ENCODE peak calls at places on chromosomes 6 and 20, in four cellular contexts. B, G, U and Z are unnamed samples.

GRCh38 chr20:36308986-36309385 is 2.8 kb downstream of the DLGAP4 start:
- DNase-seq in B (no peak), U (no peak), G (no peak), Z (peak; percentile 61)

GRCh38 chr6:1767481-1768246 is 157.9 kb downstream of the FOXC1 start:
- DNase-seq in G (no peak), U (peak; percentile 53), B (peak; percentile 43), Z (peak; percentile 54)

GRCh38 chr20:24721891-24722530 is 227.1 kb upstream of the CST7 start:
- DNase-seq in G (no peak), U (no peak), B (no peak), Z (peak; percentile 54)

GRCh38 chr6:75157336-75157735 is 48.5 kb downstream of the COL12A1 start:
- DNase-seq in G (no peak), U (no peak), B (no peak), Z (no peak)

GRCh38 chr20:53945478-53945877 is 124.9 kb downstream of the BCAS1 start:
- DNase-seq in U (no peak), B (no peak), G (no peak), Z (no peak)

GRCh38 chr20:38617011-38617829 is 15.6 kb downstream of the ARHGAP40 start:
- DNase-seq in U (no peak), B (no peak), G (no peak), Z (no peak)

GRCh38 chr6:114342826-114343781 is at the start of gene HS3ST5:
- DNase-seq in U (no peak), B (no peak), G (peak; percentile 32), Z (no peak)

GRCh38 chr20:35012227-35013069 is 56.8 kb downstream of the MYH7B start:
- DNase-seq in B (no peak), G (no peak), U (no peak), Z (peak; percentile 48)

GRCh38 chr6:74631558-74631957 is 574.3 kb downstream of the COL12A1 start:
- DNase-seq in B (no peak), G (no peak), U (no peak), Z (no peak)

DNA sequence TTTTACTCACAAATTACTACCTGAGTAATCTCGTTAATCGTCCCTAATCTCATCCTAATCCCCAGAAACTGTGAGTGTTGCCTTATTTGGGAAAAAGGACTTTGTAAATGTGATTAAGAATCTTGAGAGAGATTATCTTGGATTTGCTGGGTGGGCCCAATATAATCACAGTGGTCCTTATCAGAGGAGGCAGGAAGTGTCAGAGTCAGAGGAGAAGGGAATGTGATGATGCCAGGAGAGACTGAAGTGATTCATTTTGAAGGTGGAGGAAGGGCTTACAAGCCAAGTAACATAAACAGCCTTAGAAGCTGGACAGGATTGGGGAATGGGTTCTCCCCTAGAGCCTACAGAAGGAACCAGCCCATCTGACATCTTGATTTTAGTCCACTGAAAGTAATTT is 16.7 kb downstream of the RPP21 start:
- DNase-seq in G (no peak), B (no peak), U (no peak), Z (no peak)
- H3K4me3 ChIP-seq in G (no peak overlapping the region), B (no peak overlapping the region), U (no peak overlapping the region), Z (no peak overlapping the region)

GRCh38 chr20:2509468-2509781 is 710 bp upstream of the ZNF343 start:
- DNase-seq in G (no peak), U (no peak), B (no peak), Z (no peak)

GRCh38 chr20:2509794-2510193 is 1.1 kb upstream of the ZNF343 start:
- DNase-seq in U (no peak), G (no peak), B (no peak), Z (no peak)

GRCh38 chr20:2507875-2508630 is 662 bp downstream of the ZNF343 start:
- DNase-seq in B (no peak), G (no peak), U (no peak), Z (no peak)

GRCh38 chr20:2508631-2509467 is at the start of gene ZNF343:
- DNase-seq in U (peak; percentile 56), G (peak; percentile 82), B (peak; percentile 69), Z (peak; percentile 96)

DNA sequence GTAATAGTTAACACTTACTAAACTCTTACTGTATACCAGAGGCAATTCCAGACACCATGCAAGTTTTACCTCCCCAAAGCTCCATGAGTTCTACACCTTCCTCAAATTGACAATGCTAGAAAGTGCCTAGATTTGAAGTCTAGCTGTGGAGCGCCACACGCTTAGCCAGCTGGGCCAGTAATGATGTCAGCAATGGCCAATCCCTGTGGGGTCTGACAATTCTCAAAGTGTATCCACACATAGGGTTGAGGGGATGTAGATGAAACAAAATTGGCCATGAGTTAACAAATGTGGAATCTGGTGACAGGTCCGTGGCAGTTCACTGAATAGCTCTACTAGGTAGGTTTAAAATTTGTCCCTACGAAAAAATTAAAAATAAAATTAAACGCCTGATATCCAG is 1.3 kb downstream of the ZNF343 start:
- DNase-seq in B (no peak), U (no peak), G (no peak), Z (no peak)
- H3K4me3 ChIP-seq in B (peak overlapping the region; percentile 73), U (peak overlapping the region; percentile 91), G (peak overlapping the region; percentile 92), Z (no peak overlapping the region)

DNA sequence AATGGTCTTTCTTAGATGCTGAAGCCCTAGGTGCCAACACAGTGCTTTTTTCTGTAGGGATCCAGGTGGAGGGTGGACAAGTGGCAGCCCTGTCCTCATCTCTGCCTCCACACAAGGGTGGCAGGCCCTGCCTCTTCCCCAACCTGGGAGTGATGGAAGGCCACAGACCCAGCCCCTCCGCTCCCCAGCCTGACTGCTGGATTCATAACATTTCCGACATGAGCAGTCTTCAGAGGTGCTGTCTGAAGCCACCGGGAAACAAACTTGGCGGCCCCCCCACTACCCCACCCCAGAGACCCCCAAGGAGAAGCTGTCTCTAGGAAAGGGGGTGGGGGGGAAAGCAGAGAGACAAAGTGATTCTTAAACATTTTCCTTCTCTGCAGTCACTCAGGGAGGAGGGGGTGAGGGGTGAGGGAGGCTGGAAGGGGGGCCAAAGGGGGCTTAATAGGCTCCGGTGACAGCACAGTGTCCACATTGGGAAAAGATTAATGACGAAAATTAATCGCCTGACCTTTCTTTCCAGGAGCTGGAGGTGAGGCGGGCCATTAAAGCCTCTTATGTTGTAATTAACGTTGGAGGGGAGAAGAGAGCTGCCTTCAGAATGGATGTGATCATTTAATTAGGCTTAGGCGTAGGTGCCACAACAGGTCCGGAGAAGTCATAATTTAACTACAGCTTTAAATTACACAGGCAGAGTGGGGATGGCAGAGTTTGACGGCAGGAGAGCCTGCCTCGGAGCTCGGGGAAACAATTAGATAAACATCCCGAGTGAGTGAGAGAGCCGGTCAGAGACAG is 76.8 kb upstream of the FOXP4 start:
- DNase-seq in U (no peak), B (no peak), G (no peak), Z (no peak)
- H3K4me3 ChIP-seq in U (peak overlapping the region; percentile 32), B (no peak overlapping the region), G (no peak overlapping the region), Z (no peak overlapping the region)

GRCh38 chr6:84773133-84773430 is 8.7 kb upstream of the TBX18 start:
- DNase-seq in U (no peak), B (no peak), G (no peak), Z (no peak)

GRCh38 chr6:84776392-84776791 is 12.0 kb upstream of the TBX18 start:
- DNase-seq in B (no peak), G (no peak), U (no peak), Z (no peak)

GRCh38 chr6:84773431-84774173 is 9.2 kb upstream of the TBX18 start:
- DNase-seq in U (peak; percentile 21), G (no peak), B (no peak), Z (no peak)

GRCh38 chr6:84772428-84773132 is 8.2 kb upstream of the TBX18 start:
- DNase-seq in U (no peak), B (no peak), G (no peak), Z (no peak)

GRCh38 chr6:84774174-84775158 is 10.1 kb upstream of the TBX18 start:
- DNase-seq in B (no peak), U (peak; percentile 32), G (no peak), Z (no peak)
- H3K4me3 ChIP-seq in B (peak overlapping the region; percentile 60), U (peak overlapping the region; percentile 59), G (peak overlapping the region; percentile 25), Z (peak overlapping the region; percentile 30)

GRCh38 chr6:135163440-135163738 is 17.7 kb upstream of the MYB start:
- DNase-seq in G (no peak), B (no peak), U (no peak), Z (no peak)

GRCh38 chr6:135161411-135161810 is 19.7 kb upstream of the MYB start:
- DNase-seq in B (no peak), G (no peak), U (no peak), Z (no peak)

GRCh38 chr6:135165031-135165430 is 16.1 kb upstream of the MYB start:
- DNase-seq in B (no peak), U (no peak), G (no peak), Z (no peak)

GRCh38 chr6:135161996-135162395 is 19.1 kb upstream of the MYB start:
- DNase-seq in G (no peak), B (no peak), U (no peak), Z (no peak)

GRCh38 chr6:135162678-135163439 is 18.2 kb upstream of the MYB start:
- DNase-seq in B (no peak), U (no peak), G (no peak), Z (no peak)
- H3K4me3 ChIP-seq in B (no peak overlapping the region), U (no peak overlapping the region), G (no peak overlapping the region), Z (no peak overlapping the region)

GRCh38 chr6:108581932-108582500 is 21.3 kb downstream of the FOXO3 start:
- DNase-seq in B (no peak), U (no peak), G (no peak), Z (no peak)
- H3K4me3 ChIP-seq in B (no peak overlapping the region), U (no peak overlapping the region), G (no peak overlapping the region), Z (no peak overlapping the region)

GRCh38 chr6:167541544-167541943 is 216.7 kb downstream of the TTLL2 start:
- DNase-seq in G (no peak), B (no peak), U (no peak), Z (no peak)

GRCh38 chr6:167547328-167547692 is 222.4 kb downstream of the TTLL2 start:
- DNase-seq in B (no peak), G (no peak), U (no peak), Z (no peak)

GRCh38 chr6:167547751-167548150 is 222.9 kb downstream of the TTLL2 start:
- DNase-seq in B (no peak), G (no peak), U (no peak), Z (no peak)

GRCh38 chr6:167546611-167547327 is 221.9 kb downstream of the TTLL2 start:
- DNase-seq in B (no peak), G (no peak), U (no peak), Z (no peak)

GRCh38 chr6:167543602-167544506 is 219.0 kb downstream of the TTLL2 start:
- DNase-seq in B (no peak), U (peak; percentile 63), G (no peak), Z (no peak)
- H3K4me3 ChIP-seq in B (no peak overlapping the region), U (no peak overlapping the region), G (no peak overlapping the region), Z (no peak overlapping the region)

GRCh38 chr6:44049163-44049988 is 77.9 kb downstream of the MRPL14 start:
- DNase-seq in U (no peak), G (peak; percentile 27), B (no peak), Z (no peak)
- H3K4me3 ChIP-seq in U (no peak overlapping the region), G (no peak overlapping the region), B (no peak overlapping the region), Z (no peak overlapping the region)